ENCODE peak calls at places on chromosomes 11 and 22, in five cellular contexts. Q is K562, U is H1, V is GM12878, L is HepG2. C is an unnamed sample.

GRCh38 chr22:17921871-17922821 is 102.2 kb downstream of the MICAL3 start:
- DNase-seq in Q (peak; percentile 95), U (peak; percentile 75), V (no peak), L (peak; percentile 45), C (peak; percentile 74)

GRCh38 chr11:41527530-41527929 is 68.1 kb upstream of the LRRC4C start:
- DNase-seq in Q (no peak), U (no peak), V (no peak), L (no peak), C (no peak)

GRCh38 chr22:22746963-22747933 is 102.8 kb downstream of the GGTLC2 start:
- DNase-seq in Q (no peak), U (no peak), V (no peak), L (no peak), C (no peak)

GRCh38 chr11:104653011-104653806 is 245.1 kb downstream of the CASP12 start:
- DNase-seq in Q (no peak), U (no peak), V (no peak), L (no peak), C (no peak)

GRCh38 chr11:61657566-61657965 is 22.6 kb upstream of the DAGLA start:
- DNase-seq in Q (no peak), U (no peak), V (no peak), L (peak; percentile 76), C (no peak)

GRCh38 chr22:38981659-38982007 is 514 bp upstream of the APOBEC3B start:
- DNase-seq in Q (no peak), U (no peak), V (no peak), L (no peak), C (no peak)

GRCh38 chr11:111808063-111808588 is 41.9 kb upstream of the PPP2R1B start:
- DNase-seq in Q (no peak), U (no peak), V (no peak), L (no peak), C (no peak)

GRCh38 chr11:61917357-61918109 is at the start of gene RAB3IL1:
- DNase-seq in Q (peak; percentile 82), U (no peak), V (no peak), L (no peak), C (peak; percentile 59)

GRCh38 chr11:131924446-131925240 is 554.2 kb downstream of the NTM start:
- DNase-seq in Q (no peak), U (no peak), V (no peak), L (no peak), C (no peak)

GRCh38 chr11:60908803-60909202 is 2.4 kb upstream of the PRPF19 start:
- DNase-seq in Q (no peak), U (no peak), V (no peak), L (no peak), C (no peak)

GRCh38 chr11:43582837-43583462 is 97.6 kb upstream of the HSD17B12 start:
- DNase-seq in Q (no peak), U (no peak), V (no peak), L (no peak), C (peak; percentile 42)

GRCh38 chr22:26453812-26454500 is 24.9 kb downstream of the ASPHD2 start:
- DNase-seq in Q (no peak), U (no peak), V (no peak), L (no peak), C (no peak)

GRCh38 chr11:88103337-88104206 is 71.7 kb downstream of the RAB38 start:
- DNase-seq in Q (peak; percentile 60), U (peak; percentile 63), V (peak; percentile 53), L (peak; percentile 52), C (peak; percentile 74)

GRCh38 chr11:117992136-117992535 is 5.9 kb downstream of the IL10RA start:
- DNase-seq in Q (no peak), U (no peak), V (no peak), L (no peak), C (no peak)

GRCh38 chr11:119363874-119364590 is 17.5 kb downstream of the USP2 start:
- DNase-seq in Q (peak; percentile 92), U (no peak), V (no peak), L (no peak), C (peak; percentile 68)

GRCh38 chr11:77345621-77346020 is 44.1 kb upstream of the GDPD4 start:
- DNase-seq in Q (no peak), U (no peak), V (no peak), L (no peak), C (no peak)

GRCh38 chr22:44426981-44427380 is 71.1 kb downstream of the RTL6 start:
- DNase-seq in Q (no peak), U (no peak), V (no peak), L (no peak), C (no peak)

GRCh38 chr22:19820880-19821522 is 33.7 kb downstream of the GNB1L start:
- DNase-seq in Q (no peak), U (no peak), V (no peak), L (no peak), C (no peak)

GRCh38 chr22:39419096-39419495 is 19.5 kb downstream of the TAB1 start:
- DNase-seq in Q (no peak), U (no peak), V (no peak), L (no peak), C (no peak)

GRCh38 chr11:44574620-44575287 is 9.3 kb downstream of the CD82 start:
- DNase-seq in Q (no peak), U (no peak), V (peak; percentile 66), L (no peak), C (no peak)

GRCh38 chr11:62588966-62589637 is 2.2 kb downstream of the TUT1 start:
- DNase-seq in Q (no peak), U (no peak), V (no peak), L (no peak), C (no peak)

GRCh38 chr11:95788921-95789505 is 569 bp downstream of the FAM76B start:
- DNase-seq in Q (peak; percentile 21), U (peak; percentile 2), V (no peak), L (peak; percentile 30), C (peak; percentile 44)

GRCh38 chr11:60905551-60906113 is 753 bp downstream of the PRPF19 start:
- DNase-seq in Q (peak; percentile 42), U (no peak), V (no peak), L (peak; percentile 36), C (no peak)

GRCh38 chr11:57321388-57321995 is 3.3 kb downstream of the TNKS1BP1 start:
- DNase-seq in Q (no peak), U (no peak), V (no peak), L (no peak), C (no peak)

GRCh38 chr22:39284142-39284980 is 35.1 kb downstream of the RPL3 start:
- DNase-seq in Q (no peak), U (no peak), V (no peak), L (peak; percentile 38), C (no peak)

GRCh38 chr11:87081358-87081757 is 43.6 kb downstream of the TMEM135 start:
- DNase-seq in Q (no peak), U (no peak), V (peak; percentile 34), L (no peak), C (no peak)

GRCh38 chr11:128213461-128213860 is 373.9 kb downstream of the ETS1 start:
- DNase-seq in Q (no peak), U (no peak), V (no peak), L (no peak), C (no peak)

GRCh38 chr11:128653828-128654231 is 40.0 kb upstream of the FLI1 start:
- DNase-seq in Q (no peak), U (no peak), V (no peak), L (no peak), C (peak; percentile 43)

GRCh38 chr22:45680932-45681700 is 9.5 kb downstream of the ATXN10 start:
- DNase-seq in Q (no peak), U (no peak), V (no peak), L (no peak), C (no peak)

GRCh38 chr11:78809931-78810481 is 235.3 kb upstream of the NARS2 start:
- DNase-seq in Q (no peak), U (no peak), V (no peak), L (no peak), C (no peak)

GRCh38 chr11:78812513-78813293 is 238.0 kb upstream of the NARS2 start:
- DNase-seq in Q (no peak), U (no peak), V (no peak), L (no peak), C (no peak)

GRCh38 chr11:78811622-78812021 is 237.0 kb upstream of the NARS2 start:
- DNase-seq in Q (no peak), U (no peak), V (no peak), L (no peak), C (no peak)

GRCh38 chr11:78808903-78809302 is 234.2 kb upstream of the NARS2 start:
- DNase-seq in Q (no peak), U (no peak), V (no peak), L (no peak), C (no peak)

DNA sequence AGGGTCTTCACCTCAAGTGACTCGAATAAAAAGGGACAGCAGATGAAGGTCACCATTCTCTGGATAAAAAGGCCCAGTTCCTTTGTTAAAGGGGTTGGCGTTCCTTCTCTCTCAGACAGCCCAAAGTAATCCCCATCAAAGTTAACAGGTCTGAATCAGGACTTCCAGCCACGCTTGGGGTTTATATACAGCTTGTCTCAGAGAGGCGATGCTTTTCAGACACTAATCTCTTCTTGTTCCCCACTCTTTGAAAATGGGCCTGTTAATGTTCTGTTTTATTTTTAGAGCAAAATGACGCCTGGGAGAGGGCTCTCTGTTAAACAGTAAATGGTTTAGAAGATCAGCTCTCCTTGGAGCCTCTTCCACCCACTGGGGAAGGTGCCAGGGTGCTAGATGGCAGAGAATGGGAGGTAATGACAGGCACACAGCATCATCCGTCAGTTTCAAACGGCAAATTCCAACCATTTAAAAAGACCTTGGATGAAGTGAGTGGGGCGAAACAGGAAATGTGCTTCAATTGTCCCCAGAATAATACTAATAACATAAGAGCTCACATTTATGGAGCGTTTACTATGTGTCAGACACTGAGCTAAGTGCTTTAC is 235.9 kb upstream of the NARS2 start:
- DNase-seq in Q (no peak), U (no peak), V (no peak), L (no peak), C (no peak)
- TF ChIP-seq USF2 in Q (no peak), U (no peak), V (no peak), L (no peak), C (no peak)

DNA sequence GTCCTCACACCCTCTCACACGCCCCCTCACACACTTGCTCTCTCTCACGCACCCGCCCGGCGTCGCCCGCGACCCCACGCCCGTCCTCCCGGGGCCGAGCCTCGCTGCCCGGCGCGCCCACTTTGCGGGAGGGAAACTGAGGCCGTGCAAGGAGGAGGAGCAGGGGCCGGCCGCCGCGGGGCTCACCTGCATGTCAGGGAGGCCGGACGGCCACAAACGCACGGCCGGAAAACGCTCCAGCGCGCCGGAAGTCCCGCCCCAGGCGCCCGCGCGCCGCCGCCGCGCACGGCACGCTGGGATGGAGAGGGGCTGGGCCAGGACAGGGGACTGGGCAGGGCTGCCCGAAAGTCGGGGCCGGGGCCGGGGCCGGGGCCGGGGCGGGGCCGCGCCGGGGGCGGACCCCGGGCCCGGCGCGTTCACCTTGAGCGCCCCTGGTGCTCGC is at the start of gene CHID1:
- DNase-seq in Q (peak; percentile 98), U (peak; percentile 44), V (no peak), L (peak; percentile 79), C (peak; percentile 89)
- TF ChIP-seq ATF2 in Q (no peak), U (no peak), V (no peak), L (no peak), C (no peak)

GRCh38 chr11:69385466-69385820 is 91.5 kb downstream of the MYEOV start:
- DNase-seq in Q (no peak), U (no peak), V (no peak), L (no peak), C (no peak)
- TF ChIP-seq USF2 in Q (no peak), U (no peak), V (no peak), L (no peak), C (no peak)

DNA sequence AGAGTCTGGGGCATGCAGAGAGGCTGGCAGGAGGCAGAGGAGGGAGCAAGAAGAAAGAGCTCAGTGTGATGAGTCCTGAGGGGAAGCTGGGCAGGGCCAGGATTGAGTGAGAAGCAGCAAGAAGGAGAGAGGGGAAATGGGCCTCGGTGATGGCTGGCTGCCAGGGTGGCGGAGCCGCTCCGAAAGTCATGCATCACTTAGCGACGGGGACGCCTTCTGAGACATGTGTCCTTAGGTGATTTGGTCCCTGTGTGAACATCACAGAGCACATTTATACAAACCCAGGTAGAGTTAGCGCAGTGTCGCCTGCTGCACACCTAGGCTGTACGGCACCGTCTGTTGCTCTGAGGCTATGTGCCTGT is 15.1 kb downstream of the TBC1D22A start:
- DNase-seq in Q (no peak), U (no peak), V (no peak), L (no peak), C (no peak)
- TF ChIP-seq ATF2 in Q (no peak), U (no peak), V (no peak), L (no peak), C (no peak)